ENCODE peak calls at places on chromosomes 2 and 18, in nine cellular contexts. Y, B, D, P, S, K, N, C and A are unnamed samples.

GRCh38 chr2:209495855-209496585 is 72.2 kb downstream of the MAP2 start:
- DNase-seq in N (peak; percentile 63), C (peak; percentile 98), P (no peak), Y (no peak), K (peak; percentile 98), S (no peak), D (no peak), B (no peak), A (peak; percentile 96)

GRCh38 chr2:71548589-71549485 is 95.5 kb downstream of the DYSF start:
- DNase-seq in S (peak; percentile 88), Y (no peak), N (peak; percentile 82), B (peak; percentile 51), P (peak; percentile 80), D (no peak), C (peak; percentile 34), K (peak; percentile 63), A (peak; percentile 81)

GRCh38 chr2:178473931-178474330 is 4.5 kb downstream of the FKBP7 start:
- DNase-seq in N (no peak), Y (no peak), K (peak; percentile 41), S (no peak), C (peak; percentile 15), D (no peak), P (no peak), B (no peak), A (peak; percentile 48)

GRCh38 chr2:207854484-207855386 is 85.0 kb upstream of the FZD5 start:
- DNase-seq in N (no peak), S (no peak), Y (no peak), B (no peak), K (no peak), C (peak; percentile 87), P (no peak), D (no peak), A (peak; percentile 54)

GRCh38 chr2:20164734-20165242 is 60.1 kb downstream of the SDC1 start:
- DNase-seq in D (no peak), S (no peak), Y (no peak), C (peak; percentile 45), K (no peak), P (no peak), B (no peak), N (no peak), A (no peak)

GRCh38 chr18:78895207-78896001 is 84.2 kb upstream of the SALL3 start:
- DNase-seq in C (no peak), D (no peak), S (no peak), Y (no peak), N (no peak), K (no peak), P (no peak), B (no peak), A (no peak)

GRCh38 chr2:100580474-100581264 is 17.9 kb downstream of the PDCL3 start:
- DNase-seq in C (no peak), N (no peak), B (no peak), D (no peak), P (no peak), Y (peak; percentile 48), K (no peak), S (no peak), A (no peak)

GRCh38 chr2:82023710-82024109 is 1719.2 kb upstream of the LRRTM1 start:
- DNase-seq in C (no peak), S (no peak), P (no peak), B (no peak), Y (no peak), D (no peak), K (peak; percentile 42), N (no peak), A (no peak)

GRCh38 chr18:8176554-8176953 is 432.7 kb upstream of the RAB12 start:
- DNase-seq in N (peak; percentile 60), D (no peak), P (no peak), S (no peak), K (no peak), B (no peak), Y (no peak), C (no peak), A (no peak)

GRCh38 chr2:119219873-119220272 is 3.8 kb upstream of the STEAP3 start:
- DNase-seq in K (peak; percentile 27), B (no peak), Y (no peak), P (no peak), C (peak; percentile 62), S (no peak), N (no peak), D (no peak), A (no peak)

GRCh38 chr2:135485441-135485840 is 45.6 kb downstream of the ZRANB3 start:
- DNase-seq in N (no peak), Y (no peak), B (no peak), P (no peak), K (peak; percentile 80), C (no peak), D (no peak), S (no peak), A (no peak)

GRCh38 chr18:28124239-28125029 is 52.5 kb downstream of the CDH2 start:
- DNase-seq in N (no peak), Y (no peak), S (no peak), C (no peak), K (peak; percentile 27), P (no peak), B (no peak), D (no peak), A (peak; percentile 47)

GRCh38 chr18:40962784-40963183 is 992.2 kb upstream of the PIK3C3 start:
- DNase-seq in N (no peak), C (peak; percentile 7), B (no peak), K (peak; percentile 45), S (no peak), D (no peak), Y (no peak), P (no peak), A (peak; percentile 6)
- H3K4me3 ChIP-seq in N (no peak overlapping the region), C (no peak overlapping the region), B (no peak overlapping the region), K (no peak overlapping the region), S (no peak overlapping the region), D (no peak overlapping the region), Y (no peak overlapping the region), P (no peak overlapping the region), A (no peak overlapping the region)

DNA sequence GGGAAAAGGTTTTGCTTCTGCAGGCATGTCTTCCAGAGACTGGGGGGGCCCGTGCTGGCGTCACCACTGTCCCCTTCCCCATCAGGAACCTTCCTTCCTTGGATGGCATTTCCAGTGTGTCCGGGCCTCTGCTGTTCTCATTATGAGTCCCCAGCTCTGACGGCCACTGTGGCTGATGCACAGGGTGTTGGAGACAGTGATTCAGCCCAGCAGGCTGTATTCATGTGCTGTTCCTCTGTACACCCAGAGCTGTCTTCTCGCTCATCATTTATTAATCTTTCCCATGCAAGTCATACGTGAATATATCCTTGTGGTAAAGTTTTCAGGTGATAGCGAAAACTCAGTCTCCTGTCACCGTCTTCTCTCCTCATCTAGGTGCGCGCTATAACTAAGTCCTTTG is 57.7 kb downstream of the ASAP2 start:
- DNase-seq in S (no peak), K (no peak), P (no peak), Y (no peak), B (no peak), C (peak; percentile 65), N (no peak), D (no peak), A (peak; percentile 92)
- H3K4me1 ChIP-seq in S (peaks cover 14% of the 10 kb centered on the region), K (no peaks in the 10 kb centered on the region), P (peaks cover 27% of the 10 kb centered on the region), Y (no peaks in the 10 kb centered on the region), B (peaks cover 4% of the 10 kb centered on the region), C (peaks cover 36% of the 10 kb centered on the region), N (peaks cover 16% of the 10 kb centered on the region), D (peaks cover 6% of the 10 kb centered on the region), A (peaks cover 66% of the 10 kb centered on the region)

GRCh38 chr18:44744206-44745180 is 63.8 kb downstream of the SETBP1 start:
- DNase-seq in N (peak; percentile 85), C (no peak), S (peak; percentile 82), Y (no peak), B (no peak), K (no peak), D (no peak), P (peak; percentile 90), A (no peak)
- H3K4me3 ChIP-seq in N (no peak overlapping the region), C (no peak overlapping the region), S (peak overlapping the region; percentile 58), Y (no peak overlapping the region), B (no peak overlapping the region), K (no peak overlapping the region), D (no peak overlapping the region), P (peak overlapping the region; percentile 37), A (no peak overlapping the region)

DNA sequence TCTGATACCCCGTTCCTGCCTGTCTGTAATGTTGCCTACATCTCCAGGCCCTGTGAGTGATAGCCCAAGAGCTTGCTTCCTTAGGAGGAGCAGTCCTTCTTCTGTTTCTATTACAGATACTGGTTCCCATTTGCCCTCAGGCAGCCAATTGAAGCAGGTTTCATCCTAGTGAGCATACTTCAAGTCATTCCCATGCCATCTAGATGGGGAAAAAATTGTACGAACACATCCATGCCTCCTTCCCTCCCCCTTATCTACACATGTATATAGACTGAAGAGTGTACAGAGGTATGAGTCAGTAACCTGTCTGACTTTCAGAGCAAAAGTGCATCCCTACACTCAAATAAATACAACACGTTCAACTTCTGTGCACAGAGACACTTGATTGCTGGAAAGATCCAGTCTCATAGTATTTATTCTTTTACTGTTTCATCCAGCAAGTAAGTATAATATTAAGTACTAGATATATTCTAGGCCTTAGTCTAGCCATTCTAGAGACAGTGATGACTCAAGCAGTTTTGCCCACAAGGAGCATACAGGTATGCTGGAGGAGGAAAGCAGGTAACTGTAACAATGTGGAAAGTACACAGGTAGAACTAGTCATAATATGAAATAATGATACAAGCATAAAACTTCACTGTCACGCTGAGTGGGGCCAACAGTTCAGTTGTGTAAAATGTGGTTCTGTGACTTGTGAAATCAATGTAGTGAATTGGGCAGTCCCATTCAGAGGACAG is 153.4 kb downstream of the MGAT5 start:
- DNase-seq in B (no peak), K (peak; percentile 38), P (no peak), C (no peak), Y (no peak), N (no peak), S (no peak), D (no peak), A (no peak)
- H3K4me1 ChIP-seq in B (no peaks in the 10 kb centered on the region), K (peaks cover 51% of the 10 kb centered on the region), P (peaks cover 9% of the 10 kb centered on the region), C (peaks cover 47% of the 10 kb centered on the region), Y (peaks cover 33% of the 10 kb centered on the region), N (peaks cover 26% of the 10 kb centered on the region), S (no peaks in the 10 kb centered on the region), D (peaks cover 15% of the 10 kb centered on the region), A (peaks cover 59% of the 10 kb centered on the region)

GRCh38 chr2:61793389-61793836 is 60.4 kb downstream of the FAM161A start:
- DNase-seq in S (peak; percentile 73), C (peak; percentile 54), B (peak; percentile 48), N (peak; percentile 79), P (peak; percentile 85), K (peak; percentile 84), Y (no peak), D (no peak), A (peak; percentile 74)
- H3K4me3 ChIP-seq in S (no peak overlapping the region), C (peak overlapping the region; percentile 39), B (no peak overlapping the region), N (no peak overlapping the region), P (peak overlapping the region; percentile 35), K (no peak overlapping the region), Y (no peak overlapping the region), D (no peak overlapping the region), A (peak overlapping the region; percentile 21)

DNA sequence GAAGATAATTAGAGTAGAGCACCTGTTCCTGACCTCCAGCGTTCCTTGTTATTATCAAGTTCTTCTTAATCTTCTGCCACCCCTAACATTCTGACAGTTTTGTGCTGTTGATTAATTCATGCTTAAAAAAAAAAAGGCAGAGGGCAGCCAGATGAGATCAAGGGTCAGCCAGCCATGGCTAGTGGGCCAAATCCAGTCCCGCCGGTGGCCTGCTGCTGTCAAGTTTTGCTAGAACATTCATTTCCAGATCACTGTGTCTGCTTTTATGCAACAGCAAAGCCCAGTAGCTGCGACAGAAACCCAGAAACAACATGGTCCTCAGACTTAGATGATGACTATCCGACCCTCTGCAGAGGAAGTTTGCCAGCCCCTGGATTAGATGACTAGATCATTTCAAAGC is 101.6 kb downstream of the RNF144A start:
- DNase-seq in S (no peak), C (no peak), Y (no peak), D (no peak), B (peak; percentile 53), P (no peak), N (no peak), K (no peak), A (no peak)
- H3K4me1 ChIP-seq in S (peaks cover 77% of the 10 kb centered on the region), C (no peaks in the 10 kb centered on the region), Y (no peaks in the 10 kb centered on the region), D (no peaks in the 10 kb centered on the region), B (peaks cover 13% of the 10 kb centered on the region), P (peaks cover 11% of the 10 kb centered on the region), N (peaks cover 74% of the 10 kb centered on the region), K (peaks cover 16% of the 10 kb centered on the region), A (peaks cover 24% of the 10 kb centered on the region)